ENCODE peak calls at places on chromosomes 16 and 17, in four cellular contexts. One of them, this sample, is unnamed.

GRCh38 chr17:3011891-3012290 is 51.5 kb downstream of the OR1D5 start:
- DNase-seq in A549: no peak
- DNase-seq in K562: no peak
- DNase-seq in HepG2: no peak
- DNase-seq in this sample: no peak

GRCh38 chr16:17866991-17867390 is 396.2 kb upstream of the XYLT1 start:
- DNase-seq in A549: no peak
- DNase-seq in K562: no peak
- DNase-seq in HepG2: no peak
- DNase-seq in this sample: no peak

GRCh38 chr17:7019839-7020519 is 2.9 kb upstream of the BCL6B start:
- DNase-seq in A549: peak
- DNase-seq in K562: no peak
- DNase-seq in HepG2: no peak
- DNase-seq in this sample: peak

GRCh38 chr17:65228287-65228686 is 91.1 kb downstream of the RGS9 start:
- DNase-seq in A549: no peak
- DNase-seq in K562: no peak
- DNase-seq in HepG2: no peak
- DNase-seq in this sample: no peak

GRCh38 chr17:45424769-45425124 is 7.9 kb downstream of the ARHGAP27 start:
- DNase-seq in A549: no peak
- DNase-seq in K562: no peak
- DNase-seq in HepG2: no peak
- DNase-seq in this sample: no peak

GRCh38 chr17:78922876-78923498 is 2.2 kb downstream of the TIMP2 start:
- DNase-seq in A549: no peak
- DNase-seq in K562: no peak
- DNase-seq in HepG2: no peak
- DNase-seq in this sample: no peak

GRCh38 chr16:84027607-84028006 is 15.0 kb downstream of the SLC38A8 start:
- DNase-seq in A549: no peak
- DNase-seq in K562: no peak
- DNase-seq in HepG2: no peak
- DNase-seq in this sample: no peak

GRCh38 chr17:58535431-58535830 is 21.0 kb upstream of the MTMR4 start:
- DNase-seq in A549: no peak
- DNase-seq in K562: no peak
- DNase-seq in HepG2: peak
- DNase-seq in this sample: no peak

GRCh38 chr16:82796047-82796446 is 169.3 kb downstream of the CDH13 start:
- DNase-seq in A549: no peak
- DNase-seq in K562: no peak
- DNase-seq in HepG2: no peak
- DNase-seq in this sample: no peak

GRCh38 chr17:48510761-48511604 is 19.8 kb downstream of the HOXB1 start:
- DNase-seq in A549: no peak
- DNase-seq in K562: no peak
- DNase-seq in HepG2: no peak
- DNase-seq in this sample: no peak

GRCh38 chr16:52690468-52690867 is 143.5 kb upstream of the TOX3 start:
- DNase-seq in A549: no peak
- DNase-seq in K562: no peak
- DNase-seq in HepG2: no peak
- DNase-seq in this sample: no peak

GRCh38 chr16:13379266-13379665 is 477.9 kb downstream of the SHISA9 start:
- DNase-seq in A549: no peak
- DNase-seq in K562: no peak
- DNase-seq in HepG2: no peak
- DNase-seq in this sample: no peak

DNA sequence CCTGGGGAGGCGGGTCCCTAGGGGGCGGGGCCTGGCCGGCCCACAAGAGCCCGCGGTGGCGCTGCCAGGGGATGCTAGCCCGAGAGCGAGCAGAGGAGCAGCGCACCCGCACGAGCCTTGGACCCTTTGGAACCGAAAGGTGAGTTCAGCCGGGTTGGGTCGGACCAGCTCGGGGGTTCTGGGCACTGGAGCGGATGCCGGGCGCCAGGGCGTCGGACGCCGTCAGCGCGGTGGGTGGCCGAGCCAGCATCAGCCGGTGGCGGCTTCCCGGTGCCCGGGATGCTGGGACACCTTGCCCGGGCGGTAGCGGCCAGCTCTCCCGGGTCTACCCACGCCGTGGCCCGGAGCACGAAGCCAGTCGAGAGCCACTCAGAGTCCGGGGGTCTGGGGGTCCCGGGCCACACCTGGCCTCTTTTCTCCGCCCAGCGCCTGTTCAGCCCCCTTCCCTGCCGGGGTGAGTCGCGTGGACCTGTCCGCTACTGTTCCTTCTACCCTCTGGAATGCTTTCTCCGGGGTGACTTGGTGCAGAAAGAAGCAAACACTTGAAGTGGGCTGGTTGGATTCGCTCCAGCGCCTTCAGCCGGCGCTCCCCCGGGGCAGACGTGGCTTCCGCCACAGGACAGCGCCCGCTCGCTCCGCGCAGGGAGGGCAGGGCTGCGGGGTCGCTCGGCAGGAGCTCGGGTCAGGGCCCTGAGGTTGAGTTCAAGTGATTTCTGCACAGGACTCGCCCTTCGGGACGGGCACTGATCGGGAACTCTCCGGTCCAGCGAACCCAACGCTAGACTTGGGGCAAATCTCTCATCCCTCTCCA is at the start of gene SCNN1G:
- DNase-seq in A549: peak
- DNase-seq in K562: no peak
- DNase-seq in HepG2: no peak
- DNase-seq in this sample: peak
- TF ChIP-seq HMGXB4 in A549: no peak
- TF ChIP-seq HMGXB4 in K562: no peak
- TF ChIP-seq HMGXB4 in HepG2: no peak
- TF ChIP-seq HMGXB4 in this sample: peak

GRCh38 chr16:49524578-49525315 is 151.1 kb downstream of the C16orf78 start:
- DNase-seq in A549: no peak
- DNase-seq in K562: no peak
- DNase-seq in HepG2: no peak
- DNase-seq in this sample: no peak
- TF ChIP-seq HMGXB4 in A549: no peak
- TF ChIP-seq HMGXB4 in K562: no peak
- TF ChIP-seq HMGXB4 in HepG2: no peak
- TF ChIP-seq HMGXB4 in this sample: no peak

GRCh38 chr16:35510701-35511100 is 2051.3 kb downstream of the TP53TG3F start:
- DNase-seq in A549: no peak
- DNase-seq in K562: no peak
- DNase-seq in HepG2: no peak
- DNase-seq in this sample: no peak

GRCh38 chr16:35516971-35517370 is 2057.6 kb downstream of the TP53TG3F start:
- DNase-seq in A549: no peak
- DNase-seq in K562: no peak
- DNase-seq in HepG2: no peak
- DNase-seq in this sample: no peak

DNA sequence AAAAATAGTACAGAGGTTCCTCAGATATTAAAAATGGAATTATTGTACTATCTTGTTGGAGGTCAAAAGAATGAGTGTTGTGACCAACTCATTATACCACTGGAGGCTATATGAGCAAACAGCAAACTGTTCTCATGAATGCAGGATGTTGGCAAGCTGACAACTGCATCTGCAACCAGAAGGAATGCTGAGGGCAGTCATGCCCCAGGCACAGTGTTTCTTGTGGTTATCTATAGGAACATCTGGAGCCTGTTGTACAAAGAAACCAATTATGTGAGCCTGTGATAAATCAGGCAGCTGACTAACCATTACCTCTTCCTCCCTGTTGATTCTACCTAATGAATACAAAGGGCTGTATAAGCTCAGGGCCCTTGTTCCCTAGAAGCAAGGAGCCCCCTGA is 2057.1 kb downstream of the TP53TG3F start:
- DNase-seq in A549: no peak
- DNase-seq in K562: no peak
- DNase-seq in HepG2: no peak
- DNase-seq in this sample: no peak
- TF ChIP-seq HMGXB4 in A549: no peak
- TF ChIP-seq HMGXB4 in K562: no peak
- TF ChIP-seq HMGXB4 in HepG2: no peak
- TF ChIP-seq HMGXB4 in this sample: no peak

DNA sequence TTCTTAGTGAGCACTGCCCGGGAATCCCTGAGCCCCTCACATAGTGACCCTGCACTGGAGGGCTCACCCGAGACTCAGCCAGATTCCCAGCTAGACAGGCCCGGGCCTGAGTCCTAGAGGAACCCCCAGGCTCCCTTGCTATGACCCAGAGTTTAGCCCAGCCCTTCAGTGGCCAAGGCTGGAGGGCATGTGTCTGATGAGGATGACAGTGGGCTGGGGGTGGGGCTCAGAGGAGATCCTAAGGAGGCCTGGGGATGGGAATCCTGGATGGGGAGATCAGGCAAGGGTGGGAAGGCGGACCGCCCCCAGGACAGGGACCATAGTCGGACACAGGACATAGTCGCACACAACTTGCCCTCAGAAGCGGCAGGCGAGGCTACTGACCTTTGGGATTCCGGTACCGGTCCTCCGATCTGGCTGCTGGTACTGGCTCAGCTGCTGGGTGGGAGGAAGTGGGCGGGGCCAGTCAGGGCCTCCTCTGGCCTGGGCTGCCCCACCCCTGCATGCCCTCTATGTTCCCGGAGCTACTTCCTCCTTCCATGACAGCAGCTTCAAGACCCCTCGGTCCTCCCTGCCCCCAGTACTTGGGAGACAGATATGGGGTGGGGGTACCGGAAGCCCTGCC is 1.1 kb downstream of the CD79B start:
- DNase-seq in A549: no peak
- DNase-seq in K562: peak
- DNase-seq in HepG2: no peak
- DNase-seq in this sample: peak
- TF ChIP-seq HMGXB4 in A549: no peak
- TF ChIP-seq HMGXB4 in K562: no peak
- TF ChIP-seq HMGXB4 in HepG2: no peak
- TF ChIP-seq HMGXB4 in this sample: no peak

DNA sequence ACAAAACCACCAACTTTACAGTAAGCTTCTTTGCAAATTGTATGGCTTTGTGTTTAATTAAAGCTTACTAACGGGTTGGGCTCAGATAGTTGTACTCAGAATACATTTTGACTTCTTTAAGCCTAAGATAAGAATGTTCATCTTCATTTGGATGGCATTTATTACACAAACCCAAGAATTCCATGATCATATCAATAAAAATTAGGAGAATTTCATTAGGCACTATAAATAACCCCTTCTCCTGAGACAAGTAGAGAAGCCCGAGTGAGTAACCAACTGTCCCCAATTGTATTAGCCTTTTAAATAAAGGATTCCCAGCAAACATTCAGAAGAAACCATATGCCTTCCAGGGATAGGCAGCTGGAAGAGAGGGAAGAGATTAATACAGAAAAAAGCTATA is 504.7 kb downstream of the KCNJ2 start:
- DNase-seq in A549: no peak
- DNase-seq in K562: no peak
- DNase-seq in HepG2: no peak
- DNase-seq in this sample: no peak
- TF ChIP-seq HMGXB4 in A549: no peak
- TF ChIP-seq HMGXB4 in K562: no peak
- TF ChIP-seq HMGXB4 in HepG2: no peak
- TF ChIP-seq HMGXB4 in this sample: no peak

GRCh38 chr17:866568-867087 is 84.5 kb downstream of the MRM3 start:
- DNase-seq in A549: no peak
- DNase-seq in K562: no peak
- DNase-seq in HepG2: no peak
- DNase-seq in this sample: no peak
- TF ChIP-seq HMGXB4 in A549: no peak
- TF ChIP-seq HMGXB4 in K562: no peak
- TF ChIP-seq HMGXB4 in HepG2: no peak
- TF ChIP-seq HMGXB4 in this sample: no peak

GRCh38 chr17:67655478-67656148 is 62.1 kb upstream of the NOL11 start:
- DNase-seq in A549: no peak
- DNase-seq in K562: no peak
- DNase-seq in HepG2: no peak
- DNase-seq in this sample: no peak

GRCh38 chr17:67659028-67659427 is 58.7 kb upstream of the NOL11 start:
- DNase-seq in A549: no peak
- DNase-seq in K562: no peak
- DNase-seq in HepG2: no peak
- DNase-seq in this sample: no peak

GRCh38 chr17:67657596-67657995 is 60.1 kb upstream of the NOL11 start:
- DNase-seq in A549: no peak
- DNase-seq in K562: no peak
- DNase-seq in HepG2: no peak
- DNase-seq in this sample: no peak

GRCh38 chr17:67656494-67657203 is 61.1 kb upstream of the NOL11 start:
- DNase-seq in A549: no peak
- DNase-seq in K562: no peak
- DNase-seq in HepG2: no peak
- DNase-seq in this sample: no peak

GRCh38 chr17:67658265-67658664 is 59.5 kb upstream of the NOL11 start:
- DNase-seq in A549: no peak
- DNase-seq in K562: no peak
- DNase-seq in HepG2: no peak
- DNase-seq in this sample: no peak
- TF ChIP-seq HMGXB4 in A549: no peak
- TF ChIP-seq HMGXB4 in K562: no peak
- TF ChIP-seq HMGXB4 in HepG2: no peak
- TF ChIP-seq HMGXB4 in this sample: no peak

GRCh38 chr16:86923656-86924055 is 345.3 kb downstream of the FOXL1 start:
- DNase-seq in A549: no peak
- DNase-seq in K562: no peak
- DNase-seq in HepG2: no peak
- DNase-seq in this sample: no peak

GRCh38 chr16:86926695-86927094 is 348.3 kb downstream of the FOXL1 start:
- DNase-seq in A549: no peak
- DNase-seq in K562: no peak
- DNase-seq in HepG2: no peak
- DNase-seq in this sample: no peak

GRCh38 chr16:86924537-86924936 is 346.2 kb downstream of the FOXL1 start:
- DNase-seq in A549: no peak
- DNase-seq in K562: no peak
- DNase-seq in HepG2: no peak
- DNase-seq in this sample: no peak

GRCh38 chr16:86926146-86926545 is 347.8 kb downstream of the FOXL1 start:
- DNase-seq in A549: no peak
- DNase-seq in K562: no peak
- DNase-seq in HepG2: no peak
- DNase-seq in this sample: no peak

GRCh38 chr16:86925067-86925791 is 346.9 kb downstream of the FOXL1 start:
- DNase-seq in A549: no peak
- DNase-seq in K562: no peak
- DNase-seq in HepG2: no peak
- DNase-seq in this sample: no peak
- TF ChIP-seq HMGXB4 in A549: no peak
- TF ChIP-seq HMGXB4 in K562: no peak
- TF ChIP-seq HMGXB4 in HepG2: no peak
- TF ChIP-seq HMGXB4 in this sample: no peak

GRCh38 chr16:68698091-68698490 is 39.0 kb upstream of the CDH1 start:
- DNase-seq in A549: no peak
- DNase-seq in K562: no peak
- DNase-seq in HepG2: no peak
- DNase-seq in this sample: no peak
- TF ChIP-seq HMGXB4 in A549: no peak
- TF ChIP-seq HMGXB4 in K562: no peak
- TF ChIP-seq HMGXB4 in HepG2: no peak
- TF ChIP-seq HMGXB4 in this sample: no peak

This sample was measured in WTC11.